ENCODE peak calls at places on chromosomes 5 and 9, in nine cellular contexts. E is heart left ventricle, C is endodermal cell, O is cardiac muscle cell, A is thoracic aorta, U is neural progenitor cell, S is lung, K is astrocyte, V is H1. T is an unnamed sample. For H3K4me1, the result is how much of the 10 kb centered on the place peaks cover.

GRCh38 chr9:21988056-21988990 is 5.9 kb downstream of the CDKN2A start:
- DNase-seq in E (no peak), V (no peak), U (no peak), C (no peak), A (no peak), O (no peak), S (no peak), K (no peak), T (no peak)

GRCh38 chr5:72210913-72211670 is 103.8 kb downstream of the MAP1B start:
- DNase-seq in K (peak), S (peak), A (no peak), V (no peak), O (peak), U (no peak), E (peak), C (no peak), T (no peak)

GRCh38 chr5:68011259-68011760 is 204.2 kb upstream of the PIK3R1 start:
- DNase-seq in E (no peak), O (no peak), K (no peak), S (no peak), U (no peak), C (no peak), V (no peak), A (no peak), T (no peak)

GRCh38 chr5:14174235-14174636 is 31.1 kb downstream of the TRIO start:
- DNase-seq in C (peak), A (no peak), O (no peak), K (no peak), E (no peak), V (no peak), S (no peak), U (no peak), T (no peak)

GRCh38 chr9:127866535-127866934 is 10.9 kb downstream of the AK1 start:
- DNase-seq in O (no peak), S (no peak), A (no peak), V (no peak), U (no peak), E (no peak), C (no peak), K (no peak), T (no peak)

GRCh38 chr5:14868771-14869170 is 2.8 kb downstream of the ANKH start:
- DNase-seq in V (no peak), U (no peak), S (no peak), A (no peak), C (no peak), E (no peak), K (no peak), O (no peak), T (no peak)

GRCh38 chr5:103452666-103453065 is 109.9 kb downstream of the NUDT12 start:
- DNase-seq in S (no peak), U (no peak), V (no peak), C (no peak), O (no peak), K (peak), E (no peak), A (no peak), T (no peak)

GRCh38 chr9:111928342-111928720 is 31.7 kb downstream of the UGCG start:
- DNase-seq in U (no peak), O (no peak), S (no peak), A (no peak), C (no peak), V (no peak), K (peak), E (no peak), T (no peak)

GRCh38 chr5:146345578-146346366 is 7.1 kb downstream of the POU4F3 start:
- DNase-seq in A (no peak), U (peak), S (no peak), E (no peak), V (no peak), K (no peak), O (no peak), C (peak), T (no peak)

GRCh38 chr5:131575660-131576227 is 59.3 kb downstream of the RAPGEF6 start:
- DNase-seq in U (no peak), A (no peak), C (no peak), E (no peak), O (no peak), V (no peak), S (no peak), K (no peak), T (no peak)

GRCh38 chr9:13088734-13089427 is 190.6 kb downstream of the MPDZ start:
- DNase-seq in C (peak), S (peak), O (peak), E (no peak), A (no peak), K (peak), U (peak), V (peak), T (no peak)

GRCh38 chr5:2695200-2695891 is 56.1 kb downstream of the IRX2 start:
- DNase-seq in U (no peak), A (no peak), V (no peak), C (no peak), K (peak), S (no peak), E (no peak), O (no peak), T (no peak)

GRCh38 chr9:37994639-37995347 is 74.2 kb downstream of the SHB start:
- DNase-seq in K (peak), A (no peak), C (no peak), V (no peak), U (no peak), O (peak), S (peak), E (peak), T (peak)

GRCh38 chr5:94433393-94434149 is 184.8 kb downstream of the KIAA0825 start:
- DNase-seq in V (no peak), O (peak), S (peak), K (peak), C (no peak), U (no peak), E (no peak), A (no peak), T (peak)

GRCh38 chr5:116578676-116579075 is 4.1 kb upstream of the SEMA6A start:
- DNase-seq in O (no peak), A (no peak), C (no peak), E (no peak), V (no peak), U (no peak), K (no peak), S (no peak), T (no peak)

GRCh38 chr5:56588636-56589485 is 226.5 kb upstream of the MAP3K1 start:
- DNase-seq in C (peak), S (peak), K (no peak), U (peak), O (no peak), A (no peak), V (no peak), E (peak), T (peak)

GRCh38 chr5:37735649-37736347 is 104.0 kb downstream of the GDNF start:
- DNase-seq in K (peak), C (no peak), O (peak), U (no peak), A (no peak), S (no peak), V (no peak), E (no peak), T (peak)

GRCh38 chr5:1660037-1660400 is 136.3 kb upstream of the LPCAT1 start:
- DNase-seq in E (no peak), V (no peak), O (no peak), A (no peak), K (no peak), U (no peak), C (peak), S (peak), T (no peak)

GRCh38 chr9:138101444-138102234 is 224.1 kb downstream of the CACNA1B start:
- DNase-seq in O (no peak), V (no peak), S (no peak), C (peak), K (no peak), U (no peak), E (no peak), A (no peak), T (no peak)

GRCh38 chr9:37348917-37349316 is 73.6 kb upstream of the GRHPR start:
- DNase-seq in U (no peak), S (no peak), C (no peak), A (no peak), E (no peak), K (no peak), V (no peak), O (no peak), T (no peak)

GRCh38 chr5:160959804-160960203 is 107.8 kb upstream of the ATP10B start:
- DNase-seq in U (no peak), E (no peak), K (peak), V (no peak), O (no peak), A (no peak), S (peak), C (no peak), T (no peak)

GRCh38 chr5:59640411-59640810 is 253.1 kb downstream of the PDE4D start:
- DNase-seq in O (no peak), V (no peak), C (no peak), S (no peak), U (peak), K (peak), E (peak), A (no peak), T (peak)

DNA sequence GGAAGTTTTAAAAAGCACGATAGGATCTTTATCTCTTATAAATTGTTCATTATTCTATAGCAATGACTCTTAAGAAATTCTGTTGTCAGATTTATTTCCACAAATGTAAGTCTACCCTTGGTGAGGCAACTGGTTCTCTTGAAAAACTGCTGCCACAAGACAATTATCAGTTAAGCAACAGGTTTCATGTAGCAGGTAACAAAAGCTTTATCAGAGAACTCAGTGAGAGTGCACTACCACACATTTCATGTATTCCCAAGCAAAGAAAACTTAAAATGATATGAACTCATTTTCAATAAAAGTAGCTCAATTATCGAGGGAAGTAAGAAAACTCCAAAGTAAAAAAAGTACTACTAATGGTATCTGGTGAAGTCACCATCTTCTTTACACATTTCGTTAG is 9.4 kb downstream of the NR6A1 start:
- DNase-seq in U (no peak), K (no peak), E (no peak), V (no peak), C (no peak), A (no peak), S (no peak), O (no peak), T (no peak)
- H3K4me3 ChIP-seq in U (no peak), K (no peak), E (no peak), V (no peak), C (peak), A (no peak), S (no peak), O (no peak), T (no peak)

DNA sequence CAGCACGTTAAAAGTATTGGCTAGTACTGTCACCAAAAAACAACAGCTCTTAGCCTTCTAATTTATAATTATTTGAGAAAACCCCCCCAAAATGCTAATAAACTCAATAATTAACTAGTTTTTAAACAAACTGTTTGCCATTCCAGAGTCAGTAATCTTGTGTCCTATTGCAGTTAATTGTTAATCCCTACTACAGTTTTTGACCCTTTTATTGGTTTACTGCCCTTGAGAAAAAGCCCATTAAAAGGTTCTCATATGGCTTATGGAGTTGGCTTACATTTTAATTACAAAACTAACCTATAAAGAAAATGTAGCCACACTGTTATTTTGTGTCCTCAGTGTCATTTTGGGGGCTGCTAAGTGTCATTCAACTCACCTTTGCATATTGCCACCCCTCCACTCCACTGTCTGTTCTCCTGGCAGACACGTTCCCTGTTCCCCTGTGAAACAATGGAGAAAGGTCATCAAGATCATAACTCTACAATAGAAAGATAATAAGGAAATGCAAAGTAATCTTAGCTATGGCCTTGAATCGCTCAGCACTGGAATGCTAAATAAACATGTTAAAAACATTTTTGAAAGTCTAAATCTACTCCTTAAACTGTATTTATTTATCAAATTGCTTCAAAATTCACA is 51.6 kb upstream of the TXNDC8 start:
- DNase-seq in U (no peak), V (no peak), A (no peak), E (no peak), K (no peak), C (no peak), O (no peak), S (no peak), T (no peak)
- TF ChIP-seq CTCF in U (no peak), V (no peak), A (no peak), E (no peak), K (no peak), C (no peak), O (no peak), S (no peak), T (no peak)

GRCh38 chr5:170303564-170303963 is 6.0 kb upstream of the LCP2 start:
- DNase-seq in E (no peak), O (no peak), C (no peak), A (no peak), U (no peak), K (no peak), V (no peak), S (no peak), T (no peak)
- H3K4me1 ChIP-seq in E (under half), O (under half), C (under half), A (under half), U (under half), K (under half), V (under half), S (under half), T (under half)

GRCh38 chr5:119280380-119280779 is 75.4 kb upstream of the TNFAIP8 start:
- DNase-seq in C (no peak), V (no peak), E (no peak), O (no peak), K (no peak), U (no peak), S (no peak), A (no peak), T (no peak)

GRCh38 chr5:119282628-119283027 is 73.2 kb upstream of the TNFAIP8 start:
- DNase-seq in E (no peak), S (no peak), V (no peak), C (no peak), O (no peak), U (no peak), K (no peak), A (no peak), T (no peak)

GRCh38 chr5:119276976-119277375 is 78.8 kb upstream of the TNFAIP8 start:
- DNase-seq in U (no peak), S (no peak), V (no peak), C (no peak), E (no peak), O (no peak), A (no peak), K (no peak), T (no peak)

GRCh38 chr5:119275873-119276214 is 80.0 kb upstream of the TNFAIP8 start:
- DNase-seq in V (no peak), O (no peak), E (no peak), K (no peak), C (no peak), U (no peak), A (no peak), S (no peak), T (no peak)

GRCh38 chr5:119279093-119279492 is 76.7 kb upstream of the TNFAIP8 start:
- DNase-seq in K (no peak), U (no peak), A (no peak), E (no peak), S (no peak), O (no peak), C (no peak), V (no peak), T (no peak)
- H3K4me3 ChIP-seq in K (no peak), U (no peak), A (no peak), E (no peak), S (no peak), O (no peak), C (no peak), V (no peak), T (no peak)

GRCh38 chr9:124394596-124394995 is 20.6 kb downstream of the PSMB7 start:
- DNase-seq in V (no peak), A (no peak), O (no peak), E (no peak), U (no peak), S (no peak), C (no peak), K (no peak), T (no peak)

GRCh38 chr9:124392254-124392653 is 23.0 kb downstream of the PSMB7 start:
- DNase-seq in V (no peak), U (no peak), K (peak), A (no peak), O (no peak), E (no peak), S (no peak), C (peak), T (peak)

GRCh38 chr9:124394167-124394566 is 21.1 kb downstream of the PSMB7 start:
- DNase-seq in A (no peak), K (no peak), E (no peak), S (no peak), U (no peak), C (no peak), V (no peak), O (no peak), T (no peak)

GRCh38 chr9:124390812-124391658 is 24.2 kb downstream of the PSMB7 start:
- DNase-seq in K (peak), E (no peak), C (no peak), S (no peak), A (no peak), U (peak), V (no peak), O (no peak), T (no peak)

DNA sequence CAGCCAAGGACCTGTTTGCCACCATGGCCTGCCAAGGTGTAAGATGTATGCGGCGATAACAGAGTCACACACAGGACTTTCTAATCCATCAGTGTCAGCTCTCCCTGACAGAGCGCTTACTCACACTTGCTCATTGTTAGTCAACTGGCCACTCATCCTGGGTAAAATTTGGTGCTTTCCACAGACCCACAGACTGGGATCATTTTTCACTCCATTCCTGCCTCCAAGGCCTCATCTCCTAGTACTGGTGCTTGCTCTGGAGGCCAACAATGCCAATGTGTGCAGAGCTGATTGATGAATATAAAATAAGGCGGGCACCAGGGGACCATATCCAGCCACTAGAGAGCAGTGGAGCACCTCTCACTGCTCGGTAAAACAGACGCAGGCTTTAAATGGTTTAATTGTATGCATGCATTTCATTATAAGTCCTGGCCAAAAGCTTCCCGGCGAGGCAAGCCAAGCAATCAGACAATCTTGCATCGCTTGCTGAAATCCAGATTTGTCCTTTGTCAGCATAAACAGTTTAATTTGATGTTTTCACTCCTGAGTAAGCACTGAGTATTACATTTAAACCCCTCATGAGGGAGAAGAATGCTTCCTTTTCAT is 22.3 kb downstream of the PSMB7 start:
- DNase-seq in S (no peak), E (no peak), K (peak), V (no peak), O (peak), A (no peak), U (peak), C (peak), T (no peak)
- TF ChIP-seq CTCF in S (no peak), E (no peak), K (peak), V (peak), O (peak), A (no peak), U (peak), C (peak), T (no peak)

GRCh38 chr5:40688127-40688756 is 8.5 kb downstream of the PTGER4 start:
- DNase-seq in E (peak), K (peak), O (peak), V (no peak), A (no peak), U (peak), C (peak), S (peak), T (peak)
- H3K4me1 ChIP-seq in E (under half), K (under half), O (under half), V (under half), A (under half), U (under half), C (under half), S (under half), T (under half)